ENCODE peak calls at places on chromosomes 2 and 18, in five cellular contexts. C, X, A, Q and L are unnamed samples.

GRCh38 chr18:13217466-13217961 is 1.0 kb upstream of the LDLRAD4 start:
- DNase-seq in C (no peak), X (no peak), A (peak), Q (peak), L (no peak)

GRCh38 chr2:50769416-50769815 is 262.5 kb downstream of the NRXN1 start:
- DNase-seq in C (no peak), X (no peak), A (no peak), Q (no peak), L (no peak)

GRCh38 chr2:198374375-198375072 is 570.1 kb downstream of the PLCL1 start:
- DNase-seq in C (peak), X (peak), A (peak), Q (peak), L (peak)

GRCh38 chr2:120760446-120761135 is 24.9 kb downstream of the GLI2 start:
- DNase-seq in C (no peak), X (no peak), A (no peak), Q (no peak), L (no peak)

GRCh38 chr2:168529900-168530561 is 74.0 kb downstream of the CERS6 start:
- DNase-seq in C (no peak), X (no peak), A (no peak), Q (no peak), L (no peak)

GRCh38 chr2:95351080-95351915 is 51.2 kb upstream of the FAHD2A start:
- DNase-seq in C (no peak), X (no peak), A (no peak), Q (no peak), L (no peak)

GRCh38 chr2:194700726-194701125 is 956.3 kb upstream of the SLC39A10 start:
- DNase-seq in C (no peak), X (no peak), A (no peak), Q (no peak), L (no peak)

GRCh38 chr18:57404345-57404744 is 30.8 kb upstream of the ONECUT2 start:
- DNase-seq in C (no peak), X (no peak), A (no peak), Q (no peak), L (no peak)

GRCh38 chr2:15943378-15943851 is 3.1 kb downstream of the MYCN start:
- DNase-seq in C (no peak), X (no peak), A (peak), Q (no peak), L (no peak)

GRCh38 chr2:162092656-162093556 is 18.9 kb upstream of the DPP4 start:
- DNase-seq in C (peak), X (peak), A (peak), Q (no peak), L (peak)

GRCh38 chr2:99974275-99974674 is 168.1 kb downstream of the AFF3 start:
- DNase-seq in C (no peak), X (peak), A (no peak), Q (no peak), L (no peak)

GRCh38 chr2:119463136-119463535 is 31.5 kb downstream of the TMEM37 start:
- DNase-seq in C (no peak), X (no peak), A (no peak), Q (no peak), L (no peak)

GRCh38 chr18:48657446-48658120 is 118.8 kb downstream of the CTIF start:
- DNase-seq in C (no peak), X (no peak), A (no peak), Q (no peak), L (no peak)

GRCh38 chr2:47519604-47520301 is 116.8 kb downstream of the MSH2 start:
- DNase-seq in C (no peak), X (no peak), A (no peak), Q (no peak), L (no peak)

GRCh38 chr2:47520302-47520630 is 117.3 kb downstream of the MSH2 start:
- DNase-seq in C (no peak), X (no peak), A (no peak), Q (no peak), L (no peak)

GRCh38 chr2:47519147-47519537 is 116.2 kb downstream of the MSH2 start:
- DNase-seq in C (no peak), X (no peak), A (no peak), Q (no peak), L (no peak)

GRCh38 chr2:47521666-47522285 is 118.8 kb downstream of the MSH2 start:
- DNase-seq in C (no peak), X (no peak), A (no peak), Q (peak), L (no peak)

GRCh38 chr2:47520825-47521665 is 118.1 kb downstream of the MSH2 start:
- DNase-seq in C (no peak), X (peak), A (no peak), Q (peak), L (peak)
- TF ChIP-seq CTCF in C (peak), X (peak), A (no peak), Q (peak), L (peak)

GRCh38 chr2:106560773-106561172 is 73.6 kb downstream of the CD8B2 start:
- DNase-seq in C (no peak), X (no peak), A (no peak), Q (no peak), L (no peak)

GRCh38 chr2:106562232-106562631 is 75.1 kb downstream of the CD8B2 start:
- DNase-seq in C (no peak), X (no peak), A (no peak), Q (no peak), L (no peak)

GRCh38 chr2:106561356-106561755 is 74.2 kb downstream of the CD8B2 start:
- DNase-seq in C (no peak), X (no peak), A (no peak), Q (no peak), L (no peak)

GRCh38 chr2:106561803-106562202 is 74.6 kb downstream of the CD8B2 start:
- DNase-seq in C (no peak), X (no peak), A (no peak), Q (no peak), L (no peak)

GRCh38 chr2:106562826-106563594 is 75.8 kb downstream of the CD8B2 start:
- DNase-seq in C (no peak), X (no peak), A (peak), Q (no peak), L (no peak)
- TF ChIP-seq CTCF in C (no peak), X (no peak), A (peak), Q (no peak), L (peak)

GRCh38 chr2:44342854-44343253 is 18.4 kb downstream of the PREPL start:
- DNase-seq in C (no peak), X (peak), A (peak), Q (no peak), L (no peak)
- TF ChIP-seq CTCF in C (peak), X (peak), A (no peak), Q (peak), L (peak)

DNA sequence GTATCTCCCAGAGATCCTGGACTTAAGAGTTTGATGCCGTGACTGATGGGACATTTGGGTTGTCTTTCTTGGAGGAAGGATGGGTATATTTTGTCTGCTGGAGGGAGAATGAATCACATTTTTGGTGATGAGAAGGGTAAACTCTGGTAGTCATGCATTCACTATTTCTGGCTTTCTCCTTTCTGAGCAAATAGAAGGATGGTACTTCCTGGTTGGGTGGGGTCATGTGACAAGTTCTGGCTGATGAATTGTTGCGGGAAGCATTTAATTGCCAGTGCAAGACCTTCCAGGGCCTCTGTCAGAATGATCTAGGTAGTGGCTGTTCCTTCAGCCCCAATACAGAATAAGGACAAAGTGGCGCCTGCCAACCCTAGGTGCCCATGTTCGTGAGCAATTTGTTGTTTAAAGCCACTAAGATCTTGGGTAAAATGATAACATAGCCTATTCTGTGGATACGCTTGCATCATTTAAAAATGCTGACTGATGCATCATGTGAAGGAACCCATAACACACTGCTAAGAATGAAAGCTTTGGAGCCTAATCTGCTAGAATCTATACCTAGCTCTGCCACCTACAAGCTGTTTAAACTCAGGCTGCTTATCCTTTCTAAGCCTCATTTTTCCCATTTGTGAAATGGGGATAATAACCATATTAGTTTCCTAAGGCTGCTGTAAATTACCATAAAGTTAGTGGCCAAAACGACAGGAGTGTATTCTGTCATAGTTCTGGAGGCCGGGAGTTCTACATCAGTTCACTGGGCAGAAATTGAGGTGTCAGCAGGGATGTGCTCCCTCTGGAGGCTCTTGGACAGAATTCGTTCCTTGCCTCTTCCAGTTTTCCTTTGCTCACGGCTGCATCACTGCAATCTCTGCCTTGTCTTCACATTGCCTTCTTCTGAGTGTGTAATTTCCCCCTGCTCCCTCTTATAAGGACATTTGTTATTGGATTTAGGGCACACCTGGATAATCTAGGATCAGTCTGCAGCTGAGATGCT is 281.3 kb downstream of the AGPS start:
- DNase-seq in C (no peak), X (no peak), A (no peak), Q (no peak), L (no peak)
- TF ChIP-seq CTCF in C (no peak), X (no peak), A (peak), Q (no peak), L (peak)

GRCh38 chr2:225006730-225007129 is 35.5 kb downstream of the DOCK10 start:
- DNase-seq in C (no peak), X (no peak), A (no peak), Q (no peak), L (no peak)

GRCh38 chr2:225009768-225010167 is 32.5 kb downstream of the DOCK10 start:
- DNase-seq in C (no peak), X (no peak), A (peak), Q (no peak), L (no peak)

GRCh38 chr2:225010804-225011203 is 31.5 kb downstream of the DOCK10 start:
- DNase-seq in C (peak), X (peak), A (no peak), Q (no peak), L (no peak)

GRCh38 chr2:225008179-225008829 is 34.0 kb downstream of the DOCK10 start:
- DNase-seq in C (no peak), X (no peak), A (no peak), Q (no peak), L (no peak)

GRCh38 chr2:225008935-225009334 is 33.3 kb downstream of the DOCK10 start:
- DNase-seq in C (no peak), X (no peak), A (no peak), Q (no peak), L (no peak)
- TF ChIP-seq CTCF in C (peak), X (no peak), A (peak), Q (peak), L (peak)